ENCODE peak calls at places on chromosome 13, in six cellular contexts. Q is right cardiac atrium; B is NCI-H1694 treated with DMSO at 0.1 percent for 48 hours; I is activated naive CD8-positive, alpha-beta T cell treated with anti-CD3 and anti-CD28 coated beads, Interleukin-2, amount 50 U/mL, for 24 hours; F is SK-N-MC; N is naive thymus-derived CD4-positive, alpha-beta T cell. A is an unnamed sample.

GRCh38 chr13:98273824-98274786 is 97.0 kb upstream of the RNF113B start:
- DNase-seq in Q (no peak), B (no peak), I (no peak), F (peak), N (no peak), A (no peak)

GRCh38 chr13:39422845-39423565 is 180.0 kb downstream of the LHFPL6 start:
- DNase-seq in Q (no peak), B (no peak), I (no peak), F (no peak), N (no peak), A (no peak)

GRCh38 chr13:27064252-27064995 is 107.2 kb downstream of the USP12 start:
- DNase-seq in Q (no peak), B (no peak), I (no peak), F (no peak), N (no peak), A (no peak)

GRCh38 chr13:107284168-107284567 is 716.2 kb upstream of the ARGLU1 start:
- DNase-seq in Q (no peak), B (no peak), I (no peak), F (no peak), N (no peak), A (peak)

GRCh38 chr13:103634066-103634465 is 567.8 kb upstream of the SLC10A2 start:
- DNase-seq in Q (no peak), B (no peak), I (no peak), F (no peak), N (no peak), A (no peak)

GRCh38 chr13:33326246-33326645 is 40.7 kb upstream of the STARD13 start:
- DNase-seq in Q (no peak), B (no peak), I (no peak), F (no peak), N (no peak), A (no peak)

GRCh38 chr13:75326173-75327131 is 155.5 kb downstream of the TBC1D4 start:
- DNase-seq in Q (peak), B (no peak), I (peak), F (peak), N (peak), A (no peak)

GRCh38 chr13:79455331-79455730 is 25.6 kb upstream of the NDFIP2 start:
- DNase-seq in Q (no peak), B (no peak), I (no peak), F (no peak), N (no peak), A (no peak)

GRCh38 chr13:110415669-110416068 is 108.6 kb downstream of the COL4A2 start:
- DNase-seq in Q (no peak), B (no peak), I (peak), F (no peak), N (no peak), A (no peak)

GRCh38 chr13:113561417-113562084 is 23.0 kb upstream of the TFDP1 start:
- DNase-seq in Q (no peak), B (no peak), I (no peak), F (no peak), N (no peak), A (no peak)

GRCh38 chr13:50410921-50411712 is 395.9 kb downstream of the KCNRG start:
- DNase-seq in Q (peak), B (no peak), I (peak), F (no peak), N (no peak), A (peak)

GRCh38 chr13:97809576-97809975 is 143.9 kb upstream of the IPO5 start:
- DNase-seq in Q (no peak), B (no peak), I (no peak), F (no peak), N (no peak), A (no peak)

GRCh38 chr13:111614613-111615012 is 294.2 kb downstream of the TEX29 start:
- DNase-seq in Q (no peak), B (no peak), I (no peak), F (no peak), N (no peak), A (no peak)

A was measured in NCI-H446 treated with DMSO at 0.1 percent for 48 hours.